ENCODE peak calls at places on chromosomes 4 and X, in eight cellular contexts. Z is substantia nigra; B is hippocampal formation; E is amniotic epithelial cell; R is GM04504; P is H9; Y is stimulated activated CD4-positive, alpha-beta T cell treated with anti-CD3 and anti-CD28 coated beads, Interleukin-12 subunit alpha, Interleukin-12 subunit beta, amount 100 ng/mL, for 4 hours; N is neuronal stem cell. D is an unnamed sample.

GRCh38 chrX:134469481-134469880 is 9.5 kb downstream of the HPRT1 start:
- DNase-seq in Z (no peak), B (no peak), E (peak), R (no peak), P (no peak), Y (no peak), N (no peak), D (no peak)

GRCh38 chr4:111991163-111991562 is 154.1 kb upstream of the FAM241A start:
- DNase-seq in Z (no peak), B (no peak), E (no peak), R (no peak), P (no peak), Y (no peak), N (no peak), D (no peak)

GRCh38 chr4:646460-646859 is 21.1 kb downstream of the PDE6B start:
- DNase-seq in Z (no peak), B (peak), E (no peak), R (no peak), P (no peak), Y (peak), N (no peak), D (no peak)

GRCh38 chrX:130726661-130727060 is 176.3 kb downstream of the ENOX2 start:
- DNase-seq in Z (no peak), B (no peak), E (peak), R (peak), P (no peak), Y (no peak), N (no peak), D (peak)

GRCh38 chr4:117481742-117482141 is 396.4 kb upstream of the TRAM1L1 start:
- DNase-seq in Z (no peak), B (no peak), E (peak), R (no peak), P (no peak), Y (no peak), N (no peak), D (no peak)

GRCh38 chr4:186885289-186885688 is 161.6 kb upstream of the FAT1 start:
- DNase-seq in Z (no peak), B (no peak), E (no peak), R (no peak), P (no peak), Y (no peak), N (no peak), D (no peak)

GRCh38 chr4:168028568-168028967 is 63.8 kb upstream of the ANXA10 start:
- DNase-seq in Z (no peak), B (no peak), E (peak), R (no peak), P (no peak), Y (no peak), N (no peak), D (peak)

GRCh38 chrX:22041931-22042530 is 9.9 kb downstream of the PHEX start:
- DNase-seq in Z (no peak), B (no peak), E (peak), R (no peak), P (no peak), Y (no peak), N (no peak), D (no peak)

GRCh38 chr4:85107553-85107952 is 141.1 kb upstream of the WDFY3 start:
- DNase-seq in Z (no peak), B (no peak), E (no peak), R (no peak), P (no peak), Y (no peak), N (no peak), D (no peak)

GRCh38 chr4:3819210-3819919 is 53.2 kb downstream of the ADRA2C start:
- DNase-seq in Z (no peak), B (no peak), E (no peak), R (no peak), P (no peak), Y (no peak), N (no peak), D (no peak)

GRCh38 chr4:76208005-76208765 is 5.4 kb downstream of the SCARB2 start:
- DNase-seq in Z (peak), B (peak), E (peak), R (peak), P (no peak), Y (no peak), N (no peak), D (peak)

GRCh38 chr4:6749340-6750171 is 33.0 kb upstream of the KIAA0232 start:
- DNase-seq in Z (no peak), B (no peak), E (peak), R (no peak), P (no peak), Y (no peak), N (no peak), D (no peak)

GRCh38 chrX:50812995-50813842 is 775 bp downstream of the SHROOM4 start:
- DNase-seq in Z (no peak), B (no peak), E (peak), R (no peak), P (peak), Y (no peak), N (peak), D (no peak)

GRCh38 chr4:100504086-100504874 is 13.5 kb downstream of the EMCN start:
- DNase-seq in Z (no peak), B (no peak), E (peak), R (no peak), P (peak), Y (no peak), N (no peak), D (no peak)

GRCh38 chrX:96590403-96590802 is 94.2 kb upstream of the DIAPH2 start:
- DNase-seq in Z (no peak), B (no peak), E (no peak), R (no peak), P (no peak), Y (no peak), N (no peak), D (no peak)

GRCh38 chrX:46865281-46865680 is 28.4 kb downstream of the RP2 start:
- DNase-seq in Z (no peak), B (no peak), E (peak), R (peak), P (no peak), Y (no peak), N (no peak), D (peak)

GRCh38 chr4:84722720-84723119 is 139.8 kb downstream of the CDS1 start:
- DNase-seq in Z (no peak), B (no peak), E (no peak), R (no peak), P (no peak), Y (no peak), N (no peak), D (no peak)

GRCh38 chr4:144646523-144647094 is 653 bp downstream of the HHIP start:
- DNase-seq in Z (peak), B (peak), E (no peak), R (no peak), P (peak), Y (no peak), N (no peak), D (no peak)

GRCh38 chrX:45758738-45759397 is 558.2 kb upstream of the DIPK2B start:
- DNase-seq in Z (no peak), B (no peak), E (peak), R (no peak), P (no peak), Y (no peak), N (no peak), D (no peak)

GRCh38 chr4:37976991-37977470 is 16.8 kb downstream of the PTTG2 start:
- DNase-seq in Z (peak), B (no peak), E (peak), R (peak), P (peak), Y (peak), N (peak), D (peak)

GRCh38 chr4:55125087-55125721 is at the start of gene KDR:
- DNase-seq in Z (no peak), B (no peak), E (peak), R (no peak), P (peak), Y (no peak), N (peak), D (no peak)

GRCh38 chr4:137678796-137679195 is 146.5 kb upstream of the PCDH18 start:
- DNase-seq in Z (no peak), B (no peak), E (peak), R (no peak), P (no peak), Y (no peak), N (no peak), D (no peak)

GRCh38 chr4:15610855-15611254 is 44.3 kb downstream of the FBXL5 start:
- DNase-seq in Z (no peak), B (no peak), E (no peak), R (no peak), P (no peak), Y (no peak), N (no peak), D (no peak)

GRCh38 chr4:52093466-52093865 is 42.4 kb downstream of the SPATA18 start:
- DNase-seq in Z (no peak), B (no peak), E (no peak), R (no peak), P (no peak), Y (no peak), N (no peak), D (peak)

GRCh38 chr4:120685756-120686278 is 236.7 kb downstream of the PRDM5 start:
- DNase-seq in Z (no peak), B (no peak), E (peak), R (no peak), P (no peak), Y (no peak), N (no peak), D (no peak)

GRCh38 chrX:65463550-65463949 is 71.0 kb downstream of the LAS1L start:
- DNase-seq in Z (no peak), B (no peak), E (peak), R (no peak), P (peak), Y (no peak), N (peak), D (no peak)

GRCh38 chr4:147741190-147741788 is 9.4 kb downstream of the ARHGAP10 start:
- DNase-seq in Z (no peak), B (no peak), E (peak), R (no peak), P (no peak), Y (no peak), N (no peak), D (no peak)

GRCh38 chr4:107654694-107655093 is 65.3 kb downstream of the PAPSS1 start:
- DNase-seq in Z (no peak), B (no peak), E (peak), R (no peak), P (no peak), Y (no peak), N (peak), D (no peak)

GRCh38 chrX:2894885-2895292 is 34.2 kb downstream of the ARSD start:
- DNase-seq in Z (no peak), B (no peak), E (peak), R (peak), P (no peak), Y (no peak), N (no peak), D (peak)

GRCh38 chr4:56241500-56241899 is 145.8 kb downstream of the AASDH start:
- DNase-seq in Z (no peak), B (no peak), E (no peak), R (no peak), P (no peak), Y (no peak), N (no peak), D (no peak)

GRCh38 chr4:85741921-85742591 is 267.1 kb downstream of the ARHGAP24 start:
- DNase-seq in Z (peak), B (peak), E (no peak), R (no peak), P (no peak), Y (no peak), N (no peak), D (no peak)

GRCh38 chr4:38195911-38196310 is 235.7 kb downstream of the PTTG2 start:
- DNase-seq in Z (no peak), B (no peak), E (no peak), R (no peak), P (no peak), Y (no peak), N (no peak), D (no peak)

GRCh38 chr4:76806336-76806735 is 91.6 kb downstream of the SOWAHB start:
- DNase-seq in Z (no peak), B (no peak), E (peak), R (no peak), P (no peak), Y (no peak), N (no peak), D (no peak)

GRCh38 chr4:38512840-38513239 is 151.2 kb upstream of the KLF3 start:
- DNase-seq in Z (no peak), B (no peak), E (no peak), R (no peak), P (no peak), Y (no peak), N (no peak), D (no peak)

GRCh38 chr4:98663226-98664006 is 5.0 kb upstream of the TSPAN5 start:
- DNase-seq in Z (no peak), B (no peak), E (no peak), R (no peak), P (no peak), Y (peak), N (no peak), D (no peak)

GRCh38 chr4:56788081-56788480 is 33.4 kb downstream of the SPINK2 start:
- DNase-seq in Z (no peak), B (no peak), E (no peak), R (no peak), P (no peak), Y (no peak), N (no peak), D (no peak)

GRCh38 chr4:173121044-173121685 is 47.4 kb upstream of the GALNT7 start:
- DNase-seq in Z (no peak), B (no peak), E (peak), R (no peak), P (peak), Y (no peak), N (no peak), D (no peak)

D was measured in COLO829.